ENCODE peak calls at places on chromosomes 13 and 19, in six cellular contexts. One of them, this sample, is unnamed.

GRCh38 chr19:17965370-17966114 is 1.4 kb upstream of the KCNN1 start:
- DNase-seq in activated CD4-positive, alpha-beta T cell treated with anti-CD3 and anti-CD28 coated beads, Interleukin-2, amount 50 U/mL, for 1 hour: no peak
- DNase-seq in midbrain: no peak
- DNase-seq in ACHN: no peak
- DNase-seq in activated T-cell treated with anti-CD3 and anti-CD28 coated beads, Interleukin-2, amount 50 U/mL, for 72 hours: no peak
- DNase-seq in T-helper 22 cell: no peak
- DNase-seq in this sample: no peak

GRCh38 chr19:23071087-23071511 is 45.7 kb upstream of the ZNF730 start:
- DNase-seq in ACHN: no peak
- DNase-seq in midbrain: no peak
- DNase-seq in activated CD4-positive, alpha-beta T cell treated with anti-CD3 and anti-CD28 coated beads, Interleukin-2, amount 50 U/mL, for 1 hour: no peak
- DNase-seq in T-helper 22 cell: no peak
- DNase-seq in activated T-cell treated with anti-CD3 and anti-CD28 coated beads, Interleukin-2, amount 50 U/mL, for 72 hours: no peak
- DNase-seq in this sample: peak

GRCh38 chr19:21047712-21048111 is 27.3 kb downstream of the ZNF430 start:
- DNase-seq in activated T-cell treated with anti-CD3 and anti-CD28 coated beads, Interleukin-2, amount 50 U/mL, for 72 hours: no peak
- DNase-seq in midbrain: no peak
- DNase-seq in ACHN: no peak
- DNase-seq in activated CD4-positive, alpha-beta T cell treated with anti-CD3 and anti-CD28 coated beads, Interleukin-2, amount 50 U/mL, for 1 hour: no peak
- DNase-seq in T-helper 22 cell: no peak
- DNase-seq in this sample: no peak

GRCh38 chr19:41951686-41952172 is 7.4 kb downstream of the RABAC1 start:
- DNase-seq in ACHN: peak
- DNase-seq in activated CD4-positive, alpha-beta T cell treated with anti-CD3 and anti-CD28 coated beads, Interleukin-2, amount 50 U/mL, for 1 hour: peak
- DNase-seq in T-helper 22 cell: peak
- DNase-seq in midbrain: peak
- DNase-seq in activated T-cell treated with anti-CD3 and anti-CD28 coated beads, Interleukin-2, amount 50 U/mL, for 72 hours: peak
- DNase-seq in this sample: peak

GRCh38 chr13:29594710-29595379 is 643 bp downstream of the SLC7A1 start:
- DNase-seq in activated CD4-positive, alpha-beta T cell treated with anti-CD3 and anti-CD28 coated beads, Interleukin-2, amount 50 U/mL, for 1 hour: peak
- DNase-seq in activated T-cell treated with anti-CD3 and anti-CD28 coated beads, Interleukin-2, amount 50 U/mL, for 72 hours: peak
- DNase-seq in T-helper 22 cell: peak
- DNase-seq in ACHN: peak
- DNase-seq in midbrain: no peak
- DNase-seq in this sample: peak

GRCh38 chr13:22082437-22083100 is 411.7 kb downstream of the FGF9 start:
- DNase-seq in ACHN: no peak
- DNase-seq in midbrain: no peak
- DNase-seq in T-helper 22 cell: no peak
- DNase-seq in activated CD4-positive, alpha-beta T cell treated with anti-CD3 and anti-CD28 coated beads, Interleukin-2, amount 50 U/mL, for 1 hour: no peak
- DNase-seq in activated T-cell treated with anti-CD3 and anti-CD28 coated beads, Interleukin-2, amount 50 U/mL, for 72 hours: no peak
- DNase-seq in this sample: no peak

GRCh38 chr19:30320466-30320865 is 51.7 kb upstream of the ZNF536 start:
- DNase-seq in ACHN: no peak
- DNase-seq in T-helper 22 cell: no peak
- DNase-seq in midbrain: no peak
- DNase-seq in activated T-cell treated with anti-CD3 and anti-CD28 coated beads, Interleukin-2, amount 50 U/mL, for 72 hours: no peak
- DNase-seq in activated CD4-positive, alpha-beta T cell treated with anti-CD3 and anti-CD28 coated beads, Interleukin-2, amount 50 U/mL, for 1 hour: no peak
- DNase-seq in this sample: no peak

GRCh38 chr19:5369304-5369703 is 28.7 kb upstream of the PTPRS start:
- DNase-seq in activated CD4-positive, alpha-beta T cell treated with anti-CD3 and anti-CD28 coated beads, Interleukin-2, amount 50 U/mL, for 1 hour: no peak
- DNase-seq in ACHN: no peak
- DNase-seq in midbrain: no peak
- DNase-seq in T-helper 22 cell: no peak
- DNase-seq in activated T-cell treated with anti-CD3 and anti-CD28 coated beads, Interleukin-2, amount 50 U/mL, for 72 hours: no peak
- DNase-seq in this sample: no peak

GRCh38 chr13:82330499-82330898 is 1551.8 kb downstream of the SLITRK1 start:
- DNase-seq in T-helper 22 cell: no peak
- DNase-seq in ACHN: peak
- DNase-seq in activated CD4-positive, alpha-beta T cell treated with anti-CD3 and anti-CD28 coated beads, Interleukin-2, amount 50 U/mL, for 1 hour: no peak
- DNase-seq in activated T-cell treated with anti-CD3 and anti-CD28 coated beads, Interleukin-2, amount 50 U/mL, for 72 hours: no peak
- DNase-seq in midbrain: no peak
- DNase-seq in this sample: no peak

GRCh38 chr13:20825476-20825875 is 51.7 kb upstream of the EEF1AKMT1 start:
- DNase-seq in ACHN: no peak
- DNase-seq in midbrain: no peak
- DNase-seq in activated T-cell treated with anti-CD3 and anti-CD28 coated beads, Interleukin-2, amount 50 U/mL, for 72 hours: no peak
- DNase-seq in activated CD4-positive, alpha-beta T cell treated with anti-CD3 and anti-CD28 coated beads, Interleukin-2, amount 50 U/mL, for 1 hour: no peak
- DNase-seq in T-helper 22 cell: no peak
- DNase-seq in this sample: no peak

GRCh38 chr13:27177852-27178251 is 6.2 kb upstream of the USP12 start:
- DNase-seq in activated T-cell treated with anti-CD3 and anti-CD28 coated beads, Interleukin-2, amount 50 U/mL, for 72 hours: no peak
- DNase-seq in midbrain: no peak
- DNase-seq in T-helper 22 cell: no peak
- DNase-seq in activated CD4-positive, alpha-beta T cell treated with anti-CD3 and anti-CD28 coated beads, Interleukin-2, amount 50 U/mL, for 1 hour: no peak
- DNase-seq in ACHN: no peak
- DNase-seq in this sample: no peak

GRCh38 chr19:42122691-42123607 is 9.3 kb downstream of the POU2F2 start:
- DNase-seq in activated CD4-positive, alpha-beta T cell treated with anti-CD3 and anti-CD28 coated beads, Interleukin-2, amount 50 U/mL, for 1 hour: peak
- DNase-seq in midbrain: no peak
- DNase-seq in ACHN: no peak
- DNase-seq in activated T-cell treated with anti-CD3 and anti-CD28 coated beads, Interleukin-2, amount 50 U/mL, for 72 hours: peak
- DNase-seq in T-helper 22 cell: no peak
- DNase-seq in this sample: no peak

GRCh38 chr13:35855531-35856019 is 275.6 kb downstream of the DCLK1 start:
- DNase-seq in activated T-cell treated with anti-CD3 and anti-CD28 coated beads, Interleukin-2, amount 50 U/mL, for 72 hours: peak
- DNase-seq in ACHN: peak
- DNase-seq in activated CD4-positive, alpha-beta T cell treated with anti-CD3 and anti-CD28 coated beads, Interleukin-2, amount 50 U/mL, for 1 hour: no peak
- DNase-seq in T-helper 22 cell: no peak
- DNase-seq in midbrain: no peak
- DNase-seq in this sample: peak

GRCh38 chr13:97659602-97660001 is 225.6 kb downstream of the RAP2A start:
- DNase-seq in activated T-cell treated with anti-CD3 and anti-CD28 coated beads, Interleukin-2, amount 50 U/mL, for 72 hours: no peak
- DNase-seq in T-helper 22 cell: no peak
- DNase-seq in midbrain: peak
- DNase-seq in ACHN: peak
- DNase-seq in activated CD4-positive, alpha-beta T cell treated with anti-CD3 and anti-CD28 coated beads, Interleukin-2, amount 50 U/mL, for 1 hour: no peak
- DNase-seq in this sample: peak

GRCh38 chr19:32599736-32600157 is 18.8 kb downstream of the PDCD5 start:
- DNase-seq in T-helper 22 cell: peak
- DNase-seq in ACHN: peak
- DNase-seq in midbrain: peak
- DNase-seq in activated CD4-positive, alpha-beta T cell treated with anti-CD3 and anti-CD28 coated beads, Interleukin-2, amount 50 U/mL, for 1 hour: peak
- DNase-seq in activated T-cell treated with anti-CD3 and anti-CD28 coated beads, Interleukin-2, amount 50 U/mL, for 72 hours: peak
- DNase-seq in this sample: peak